ENCODE peak calls at places on chromosome 14, in ten cellular contexts. M is astrocyte of the cerebellum; T is effector memory CD4-positive, alpha-beta T cell; V is GM12865; U is transverse colon; K is mesenchymal stem cell; N is adipocyte; B is GM23248; O is mucosa of descending colon; E is neural progenitor cell. J is an unnamed sample.

GRCh38 chr14:92035890-92036289 is 4.0 kb downstream of the TRIP11 start:
- DNase-seq in O (no peak), U (no peak), E (no peak), T (no peak), K (no peak), V (no peak), B (no peak), N (no peak), M (no peak), J (no peak)

GRCh38 chr14:87667661-87668060 is 325.3 kb downstream of the GALC start:
- DNase-seq in O (no peak), E (no peak), V (no peak), M (no peak), N (no peak), U (no peak), T (no peak), K (no peak), B (no peak), J (no peak)

GRCh38 chr14:26896447-26896846 is 298.6 kb upstream of the NOVA1 start:
- DNase-seq in B (peak), E (no peak), O (no peak), T (no peak), M (peak), K (peak), N (peak), U (no peak), V (no peak), J (peak)

GRCh38 chr14:94795372-94795771 is 25.5 kb upstream of the GSC start:
- DNase-seq in B (peak), T (no peak), O (no peak), M (no peak), N (no peak), K (no peak), E (no peak), V (no peak), U (no peak), J (no peak)

GRCh38 chr14:38209572-38210159 is 2.0 kb downstream of the SSTR1 start:
- DNase-seq in N (no peak), V (no peak), M (no peak), K (no peak), E (no peak), U (no peak), O (peak), B (peak), T (no peak), J (no peak)

GRCh38 chr14:67137744-67138371 is 51.4 kb upstream of the GARIN2 start:
- DNase-seq in E (no peak), O (no peak), M (peak), K (peak), U (no peak), B (peak), V (peak), N (peak), T (no peak), J (peak)

GRCh38 chr14:93173943-93174395 is 10.7 kb downstream of the MOAP1 start:
- DNase-seq in M (no peak), V (no peak), K (no peak), O (no peak), N (no peak), T (no peak), U (no peak), E (no peak), B (peak), J (no peak)

GRCh38 chr14:76138758-76139723 is 12.7 kb upstream of the GPATCH2L start:
- DNase-seq in T (no peak), B (peak), K (no peak), E (peak), N (peak), M (no peak), V (no peak), O (no peak), U (no peak), J (no peak)

GRCh38 chr14:64060648-64061096 is 207.9 kb downstream of the SYNE2 start:
- DNase-seq in T (no peak), B (peak), N (peak), V (peak), K (no peak), O (no peak), M (no peak), E (peak), U (peak), J (no peak)

GRCh38 chr14:65321370-65321875 is 91.1 kb upstream of the FUT8 start:
- DNase-seq in U (no peak), O (no peak), N (peak), B (peak), T (no peak), M (no peak), E (no peak), K (no peak), V (peak), J (no peak)
- H3K4me3 ChIP-seq in U (no peak), O (no peak), N (no peak), B (no peak), T (no peak), M (no peak), E (no peak), K (no peak), V (no peak), J (no peak)

GRCh38 chr14:35085441-35085840 is 36.3 kb downstream of the PPP2R3C start:
- DNase-seq in N (no peak), U (no peak), K (no peak), E (no peak), M (no peak), B (no peak), T (no peak), V (no peak), O (no peak), J (no peak)
- H3K4me3 ChIP-seq in N (no peak), U (no peak), K (no peak), E (no peak), M (no peak), B (no peak), T (no peak), V (no peak), O (no peak), J (no peak)

GRCh38 chr14:52355016-52355430 is 40.9 kb downstream of the PTGER2 start:
- DNase-seq in B (peak), N (peak), M (peak), U (no peak), E (peak), T (no peak), O (no peak), V (no peak), K (peak), J (peak)
- H3K4me3 ChIP-seq in B (peak), N (peak), M (no peak), U (no peak), E (no peak), T (no peak), O (no peak), V (no peak), K (no peak), J (no peak)

GRCh38 chr14:89628521-89628920 is 211.5 kb upstream of the FOXN3 start:
- DNase-seq in M (no peak), V (no peak), N (no peak), O (no peak), U (no peak), T (no peak), E (no peak), K (no peak), B (no peak), J (no peak)

GRCh38 chr14:89625208-89625987 is 208.4 kb upstream of the FOXN3 start:
- DNase-seq in O (no peak), N (no peak), T (no peak), E (peak), K (no peak), V (no peak), B (no peak), M (peak), U (no peak), J (peak)

GRCh38 chr14:89624500-89625156 is 207.6 kb upstream of the FOXN3 start:
- DNase-seq in T (no peak), U (no peak), E (no peak), V (no peak), K (no peak), O (no peak), B (no peak), N (no peak), M (no peak), J (no peak)

GRCh38 chr14:89629383-89629782 is 212.3 kb upstream of the FOXN3 start:
- DNase-seq in M (no peak), U (no peak), V (no peak), N (no peak), E (no peak), O (no peak), T (no peak), K (no peak), B (no peak), J (no peak)

GRCh38 chr14:89625988-89626806 is 209.2 kb upstream of the FOXN3 start:
- DNase-seq in M (no peak), K (no peak), E (no peak), U (no peak), N (no peak), B (no peak), T (no peak), V (peak), O (no peak), J (no peak)
- H3K4me3 ChIP-seq in M (no peak), K (no peak), E (no peak), U (no peak), N (no peak), B (no peak), T (no peak), V (no peak), O (no peak), J (no peak)

GRCh38 chr14:23177181-23177580 is 6.3 kb downstream of the SLC7A8 start:
- DNase-seq in B (no peak), U (peak), V (no peak), O (no peak), E (no peak), M (no peak), T (no peak), N (no peak), K (no peak), J (no peak)
- H3K4me3 ChIP-seq in B (no peak), U (no peak), V (no peak), O (no peak), E (no peak), M (no peak), T (no peak), N (no peak), K (no peak), J (no peak)

GRCh38 chr14:24398298-24398942 is 383 bp upstream of the NYNRIN start:
- DNase-seq in O (peak), B (no peak), K (no peak), M (no peak), U (peak), V (no peak), T (no peak), E (peak), N (no peak), J (peak)
- H3K4me3 ChIP-seq in O (peak), B (peak), K (peak), M (peak), U (peak), V (no peak), T (peak), E (peak), N (peak), J (peak)

DNA sequence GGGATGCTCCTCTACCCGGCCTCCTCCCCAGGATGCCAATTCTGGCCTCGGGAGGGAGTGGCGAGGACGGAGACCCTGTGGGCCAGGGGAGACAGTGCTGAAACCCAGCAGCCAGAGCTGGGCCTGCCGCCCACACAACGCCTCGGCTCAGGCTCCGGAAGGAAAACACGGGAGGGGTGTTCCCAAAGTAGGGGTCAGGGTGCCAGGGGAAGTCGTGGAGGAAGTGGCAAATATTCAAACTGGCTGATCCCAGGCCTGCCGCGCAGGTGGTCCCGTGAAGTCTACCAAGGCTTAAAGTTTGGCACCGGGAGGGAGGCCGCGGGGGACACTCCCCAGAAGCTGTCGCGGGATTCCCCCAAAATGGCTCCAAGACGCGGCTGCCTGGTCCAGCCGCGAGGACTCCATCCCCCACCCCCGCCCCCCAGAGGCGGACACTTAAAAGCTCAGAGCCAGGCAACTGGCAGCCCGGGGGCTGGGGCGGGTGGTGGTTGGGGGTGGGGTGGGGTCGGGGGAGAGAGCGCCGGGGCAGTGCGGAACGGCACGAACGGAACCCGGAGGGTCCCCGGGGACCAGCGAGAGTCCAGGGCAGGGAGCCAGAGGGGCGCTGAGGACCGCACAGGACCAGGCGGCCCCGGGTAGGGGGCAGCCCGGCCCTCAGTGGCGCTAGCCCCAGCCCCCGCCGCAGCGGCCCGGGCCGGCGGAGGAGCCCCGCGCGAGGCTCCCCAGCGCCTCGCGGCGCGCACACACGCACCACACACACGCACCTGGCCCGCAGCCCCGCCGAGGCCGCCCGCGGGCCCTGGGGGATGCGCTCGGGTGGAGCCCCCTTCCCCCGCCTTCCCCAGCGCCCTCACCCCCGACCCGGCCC is 20.0 kb downstream of the BEGAIN start:
- DNase-seq in E (peak), K (no peak), O (no peak), M (no peak), T (no peak), N (no peak), U (no peak), V (no peak), B (no peak), J (no peak)
- H3K4me3 ChIP-seq in E (peak), K (peak), O (no peak), M (peak), T (peak), N (no peak), U (peak), V (no peak), B (peak), J (no peak)

GRCh38 chr14:96205994-96206392 is 1.4 kb downstream of the BDKRB2 start:
- DNase-seq in N (no peak), O (no peak), K (no peak), U (no peak), T (no peak), B (peak), M (no peak), E (no peak), V (no peak), J (no peak)
- H3K4me3 ChIP-seq in N (peak), O (no peak), K (peak), U (peak), T (no peak), B (peak), M (no peak), E (no peak), V (no peak), J (peak)

GRCh38 chr14:80955434-80955939 is at the start of gene TSHR:
- DNase-seq in K (peak), M (no peak), U (no peak), E (peak), B (no peak), T (no peak), V (no peak), N (no peak), O (no peak), J (no peak)

GRCh38 chr14:80956922-80957321 is 1.5 kb downstream of the TSHR start:
- DNase-seq in E (no peak), M (no peak), V (no peak), T (no peak), N (no peak), K (no peak), U (no peak), O (no peak), B (no peak), J (no peak)

GRCh38 chr14:80958258-80958657 is 2.8 kb downstream of the TSHR start:
- DNase-seq in B (no peak), M (no peak), V (no peak), O (no peak), E (no peak), T (no peak), N (no peak), K (no peak), U (no peak), J (no peak)

GRCh38 chr14:80954771-80955299 is 586 bp upstream of the TSHR start:
- DNase-seq in V (peak), N (peak), U (peak), O (peak), B (peak), M (peak), K (peak), T (peak), E (peak), J (peak)

DNA sequence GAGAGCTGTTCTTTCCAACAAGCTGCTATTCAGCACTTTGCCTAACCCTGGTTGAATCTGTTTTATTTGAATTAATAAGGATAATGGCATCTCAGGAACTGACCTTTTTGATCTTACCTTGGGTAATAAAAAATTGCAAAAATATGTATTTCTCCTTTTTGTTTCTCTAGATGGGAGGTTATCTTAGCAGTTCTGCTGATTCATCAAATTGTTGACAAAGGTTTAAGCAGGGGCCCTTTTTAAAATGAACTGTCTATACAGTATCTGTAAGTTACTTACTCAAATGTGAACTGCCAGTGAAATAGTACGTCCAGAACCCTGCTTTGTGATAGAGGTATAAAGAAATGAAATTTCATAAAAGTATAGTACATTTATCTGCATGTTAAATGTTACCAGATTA is 684 bp downstream of the TSHR start:
- DNase-seq in V (no peak), E (no peak), N (no peak), U (no peak), M (no peak), O (no peak), B (no peak), K (no peak), T (no peak), J (no peak)
- H3K4me3 ChIP-seq in V (no peak), E (no peak), N (no peak), U (no peak), M (peak), O (no peak), B (no peak), K (no peak), T (no peak), J (no peak)

DNA sequence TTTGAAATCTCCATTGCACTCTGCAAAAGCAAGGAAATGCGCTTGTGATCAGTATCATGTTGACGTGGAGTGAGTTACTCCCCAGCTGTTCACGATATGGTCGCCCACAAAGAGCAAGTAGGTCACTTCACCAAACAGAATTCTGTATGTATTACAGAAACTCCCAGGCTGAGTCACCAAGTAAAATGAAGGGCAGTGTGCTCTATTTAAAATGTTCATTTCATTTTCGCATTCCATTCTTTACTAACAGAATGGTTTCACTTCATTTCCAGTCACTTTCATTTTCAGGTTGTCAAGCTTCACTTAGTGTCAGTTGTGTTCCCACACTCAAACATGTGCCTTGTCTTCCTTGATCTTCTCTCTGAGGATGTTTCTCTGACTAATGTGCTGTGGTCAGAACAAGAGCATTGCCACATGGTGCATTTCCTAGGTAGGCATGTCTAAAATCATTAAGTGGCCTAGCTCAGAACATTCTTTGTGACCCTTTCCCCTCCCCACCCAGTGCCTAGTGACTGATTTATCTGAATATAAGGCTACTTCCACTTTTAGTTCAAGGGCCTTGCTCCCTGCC is 391.2 kb downstream of the RAD51B start:
- DNase-seq in V (peak), N (peak), K (peak), T (peak), O (no peak), U (no peak), B (peak), M (peak), E (no peak), J (peak)
- H3K4me3 ChIP-seq in V (peak), N (peak), K (no peak), T (peak), O (no peak), U (no peak), B (peak), M (no peak), E (no peak), J (no peak)